ENCODE peak calls at places on chromosomes 4 and X, in four cellular contexts. One of them, this sample, is unnamed.
A peak's percentile ranks its signal among the peaks of the same experiment; 100 is the strongest.

GRCh38 chrX:136250191-136251041 is 784 bp downstream of the MAP7D3 start:
- DNase-seq in HepG2: no peak
- DNase-seq in SK-N-SH: no peak
- DNase-seq in GM12878: no peak
- DNase-seq in this sample: peak; percentile 49

GRCh38 chr4:45987858-45988257 is 136.0 kb downstream of the GABRG1 start:
- DNase-seq in GM12878: no peak
- DNase-seq in HepG2: no peak
- DNase-seq in SK-N-SH: no peak
- DNase-seq in this sample: no peak

GRCh38 chr4:99968330-99968729 is 18.3 kb upstream of the H2AZ1 start:
- DNase-seq in HepG2: no peak
- DNase-seq in GM12878: no peak
- DNase-seq in SK-N-SH: no peak
- DNase-seq in this sample: no peak

GRCh38 chr4:158610790-158611189 is 60.9 kb downstream of the C4orf46 start:
- DNase-seq in SK-N-SH: no peak
- DNase-seq in GM12878: no peak
- DNase-seq in HepG2: no peak
- DNase-seq in this sample: no peak

GRCh38 chrX:45859407-45859806 is 658.7 kb upstream of the DIPK2B start:
- DNase-seq in SK-N-SH: no peak
- DNase-seq in HepG2: no peak
- DNase-seq in GM12878: no peak
- DNase-seq in this sample: no peak

GRCh38 chrX:31603411-31604120 is 531.7 kb upstream of the FTHL17 start:
- DNase-seq in HepG2: no peak
- DNase-seq in GM12878: no peak
- DNase-seq in SK-N-SH: no peak
- DNase-seq in this sample: no peak

GRCh38 chr4:16827045-16827444 is 71.4 kb downstream of the LDB2 start:
- DNase-seq in GM12878: no peak
- DNase-seq in SK-N-SH: no peak
- DNase-seq in HepG2: no peak
- DNase-seq in this sample: no peak

GRCh38 chr4:98728433-98728832 is 70.0 kb upstream of the TSPAN5 start:
- DNase-seq in HepG2: no peak
- DNase-seq in SK-N-SH: peak; percentile 37
- DNase-seq in GM12878: no peak
- DNase-seq in this sample: no peak

GRCh38 chr4:158873795-158874359 is 105.1 kb downstream of the FNIP2 start:
- DNase-seq in HepG2: peak; percentile 5
- DNase-seq in SK-N-SH: no peak
- DNase-seq in GM12878: no peak
- DNase-seq in this sample: no peak

GRCh38 chr4:114811564-114812360 is 213.2 kb downstream of the UGT8 start:
- DNase-seq in SK-N-SH: no peak
- DNase-seq in HepG2: no peak
- DNase-seq in GM12878: no peak
- DNase-seq in this sample: no peak

GRCh38 chr4:11722218-11722617 is 293.5 kb upstream of the HS3ST1 start:
- DNase-seq in SK-N-SH: no peak
- DNase-seq in HepG2: no peak
- DNase-seq in GM12878: no peak
- DNase-seq in this sample: no peak

GRCh38 chr4:133581971-133582619 is 433.0 kb downstream of the PCDH10 start:
- DNase-seq in HepG2: no peak
- DNase-seq in SK-N-SH: no peak
- DNase-seq in GM12878: no peak
- DNase-seq in this sample: no peak

GRCh38 chrX:155334486-155335316 is at the start of gene CLIC2:
- DNase-seq in SK-N-SH: no peak
- DNase-seq in GM12878: no peak
- DNase-seq in HepG2: no peak
- DNase-seq in this sample: no peak

GRCh38 chr4:144579411-144580020 is 66.4 kb upstream of the HHIP start:
- DNase-seq in HepG2: no peak
- DNase-seq in SK-N-SH: no peak
- DNase-seq in GM12878: no peak
- DNase-seq in this sample: no peak

GRCh38 chr4:74627516-74627915 is 166.8 kb downstream of the BTC start:
- DNase-seq in SK-N-SH: no peak
- DNase-seq in GM12878: no peak
- DNase-seq in HepG2: no peak
- DNase-seq in this sample: no peak

GRCh38 chr4:150256841-150257273 is 178.6 kb downstream of the DCLK2 start:
- DNase-seq in SK-N-SH: no peak
- DNase-seq in GM12878: no peak
- DNase-seq in HepG2: peak; percentile 53
- DNase-seq in this sample: peak; percentile 33
- TF ChIP-seq TCF12 in SK-N-SH: no peak
- TF ChIP-seq TCF12 in GM12878: no peak
- TF ChIP-seq TCF12 in HepG2: peak; percentile 34
- TF ChIP-seq TCF12 in this sample: no peak

GRCh38 chr4:155376387-155377268 is at the start of gene MAP9:
- DNase-seq in SK-N-SH: peak; percentile 93
- DNase-seq in GM12878: peak; percentile 78
- DNase-seq in HepG2: no peak
- DNase-seq in this sample: peak; percentile 92
- TF ChIP-seq TCF12 in SK-N-SH: no peak
- TF ChIP-seq TCF12 in GM12878: no peak
- TF ChIP-seq TCF12 in HepG2: no peak
- TF ChIP-seq TCF12 in this sample: no peak

GRCh38 chr4:139300431-139301142 is 718 bp upstream of the NAA15 start:
- DNase-seq in HepG2: no peak
- DNase-seq in SK-N-SH: peak; percentile 38
- DNase-seq in GM12878: peak; percentile 36
- DNase-seq in this sample: no peak

GRCh38 chr4:139295317-139296299 is 5.7 kb upstream of the NAA15 start:
- DNase-seq in HepG2: peak; percentile 82
- DNase-seq in SK-N-SH: peak; percentile 91
- DNase-seq in GM12878: peak; percentile 56
- DNase-seq in this sample: peak; percentile 99

GRCh38 chr4:139301143-139301820 is at the start of gene NAA15:
- DNase-seq in GM12878: peak; percentile 90
- DNase-seq in SK-N-SH: peak; percentile 97
- DNase-seq in HepG2: peak; percentile 96
- DNase-seq in this sample: peak; percentile 96

GRCh38 chr4:139299536-139299935 is 1.8 kb upstream of the NAA15 start:
- DNase-seq in HepG2: no peak
- DNase-seq in GM12878: no peak
- DNase-seq in SK-N-SH: no peak
- DNase-seq in this sample: no peak

GRCh38 chr4:139297001-139297410 is 4.3 kb upstream of the NAA15 start:
- DNase-seq in GM12878: no peak
- DNase-seq in HepG2: peak; percentile 13
- DNase-seq in SK-N-SH: no peak
- DNase-seq in this sample: no peak
- TF ChIP-seq TCF12 in GM12878: no peak
- TF ChIP-seq TCF12 in HepG2: no peak
- TF ChIP-seq TCF12 in SK-N-SH: no peak
- TF ChIP-seq TCF12 in this sample: no peak

DNA sequence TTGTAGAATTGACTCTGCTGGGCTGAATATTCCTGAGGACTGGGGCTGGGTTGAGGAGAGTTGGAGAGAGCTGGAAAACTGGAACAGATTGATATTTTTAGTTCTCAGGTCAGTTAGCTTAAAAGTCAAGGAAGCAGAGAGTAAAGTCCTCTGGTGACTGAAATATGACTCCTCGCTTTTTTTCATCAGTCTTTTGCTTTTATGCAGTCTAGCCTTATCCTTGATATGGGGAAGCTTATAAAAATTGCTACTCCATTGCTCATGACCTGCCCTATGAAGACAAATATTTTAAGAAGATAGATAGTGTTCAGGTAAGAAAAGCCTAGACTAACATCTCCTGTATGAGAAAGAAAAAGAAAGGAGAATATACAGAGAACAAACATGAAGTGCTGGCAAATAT is 152.7 kb downstream of the C4orf33 start:
- DNase-seq in GM12878: no peak
- DNase-seq in SK-N-SH: no peak
- DNase-seq in HepG2: no peak
- DNase-seq in this sample: no peak
- TF ChIP-seq TCF12 in GM12878: no peak
- TF ChIP-seq TCF12 in SK-N-SH: no peak
- TF ChIP-seq TCF12 in HepG2: no peak
- TF ChIP-seq TCF12 in this sample: no peak

GRCh38 chr4:90030953-90031352 is 96.2 kb upstream of the CCSER1 start:
- DNase-seq in GM12878: no peak
- DNase-seq in SK-N-SH: no peak
- DNase-seq in HepG2: no peak
- DNase-seq in this sample: no peak
- TF ChIP-seq TCF12 in GM12878: no peak
- TF ChIP-seq TCF12 in SK-N-SH: no peak
- TF ChIP-seq TCF12 in HepG2: no peak
- TF ChIP-seq TCF12 in this sample: no peak

GRCh38 chr4:79182209-79182608 is 143.7 kb downstream of the NAA11 start:
- DNase-seq in SK-N-SH: no peak
- DNase-seq in GM12878: no peak
- DNase-seq in HepG2: no peak
- DNase-seq in this sample: no peak
- TF ChIP-seq TCF12 in SK-N-SH: no peak
- TF ChIP-seq TCF12 in GM12878: no peak
- TF ChIP-seq TCF12 in HepG2: no peak
- TF ChIP-seq TCF12 in this sample: no peak

GRCh38 chr4:8536467-8536866 is 43.7 kb upstream of the GPR78 start:
- DNase-seq in SK-N-SH: no peak
- DNase-seq in HepG2: no peak
- DNase-seq in GM12878: no peak
- DNase-seq in this sample: no peak

GRCh38 chr4:8533274-8533865 is 46.8 kb upstream of the GPR78 start:
- DNase-seq in SK-N-SH: no peak
- DNase-seq in HepG2: no peak
- DNase-seq in GM12878: no peak
- DNase-seq in this sample: no peak

GRCh38 chr4:8532245-8532781 is 47.9 kb upstream of the GPR78 start:
- DNase-seq in SK-N-SH: no peak
- DNase-seq in GM12878: no peak
- DNase-seq in HepG2: no peak
- DNase-seq in this sample: no peak

GRCh38 chr4:8534129-8534528 is 46.1 kb upstream of the GPR78 start:
- DNase-seq in SK-N-SH: no peak
- DNase-seq in GM12878: peak; percentile 89
- DNase-seq in HepG2: no peak
- DNase-seq in this sample: peak; percentile 58

DNA sequence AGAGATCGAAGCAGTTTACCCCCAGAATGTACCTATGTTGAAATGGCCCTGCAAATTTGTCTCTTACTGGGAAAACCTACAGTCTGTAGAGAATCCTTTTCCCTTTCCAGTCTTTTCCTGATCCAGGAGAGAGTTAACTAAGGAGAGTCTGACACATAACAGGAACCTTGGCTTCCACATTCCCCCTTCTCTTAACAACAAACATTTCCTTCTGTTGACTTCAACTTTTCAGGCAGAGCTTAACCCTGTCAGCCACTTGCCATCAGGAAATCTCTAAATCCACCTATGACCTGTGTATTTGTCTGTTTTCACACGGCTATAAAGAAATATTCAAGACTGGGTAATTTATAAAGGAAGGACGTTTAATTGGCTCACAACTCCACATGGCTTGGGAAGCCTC is 45.6 kb upstream of the GPR78 start:
- DNase-seq in GM12878: no peak
- DNase-seq in SK-N-SH: no peak
- DNase-seq in HepG2: no peak
- DNase-seq in this sample: no peak
- TF ChIP-seq TCF12 in GM12878: no peak
- TF ChIP-seq TCF12 in SK-N-SH: no peak
- TF ChIP-seq TCF12 in HepG2: no peak
- TF ChIP-seq TCF12 in this sample: no peak

GRCh38 chr4:88597970-88598369 is 5.7 kb downstream of the HERC3 start:
- DNase-seq in HepG2: no peak
- DNase-seq in SK-N-SH: no peak
- DNase-seq in GM12878: no peak
- DNase-seq in this sample: no peak

GRCh38 chr4:88599298-88599697 is 7.0 kb downstream of the HERC3 start:
- DNase-seq in HepG2: no peak
- DNase-seq in GM12878: no peak
- DNase-seq in SK-N-SH: no peak
- DNase-seq in this sample: no peak

GRCh38 chr4:88599714-88600113 is 7.4 kb downstream of the HERC3 start:
- DNase-seq in GM12878: no peak
- DNase-seq in SK-N-SH: no peak
- DNase-seq in HepG2: no peak
- DNase-seq in this sample: no peak

GRCh38 chr4:88604978-88605678 is 12.8 kb downstream of the HERC3 start:
- DNase-seq in GM12878: no peak
- DNase-seq in SK-N-SH: no peak
- DNase-seq in HepG2: no peak
- DNase-seq in this sample: no peak

DNA sequence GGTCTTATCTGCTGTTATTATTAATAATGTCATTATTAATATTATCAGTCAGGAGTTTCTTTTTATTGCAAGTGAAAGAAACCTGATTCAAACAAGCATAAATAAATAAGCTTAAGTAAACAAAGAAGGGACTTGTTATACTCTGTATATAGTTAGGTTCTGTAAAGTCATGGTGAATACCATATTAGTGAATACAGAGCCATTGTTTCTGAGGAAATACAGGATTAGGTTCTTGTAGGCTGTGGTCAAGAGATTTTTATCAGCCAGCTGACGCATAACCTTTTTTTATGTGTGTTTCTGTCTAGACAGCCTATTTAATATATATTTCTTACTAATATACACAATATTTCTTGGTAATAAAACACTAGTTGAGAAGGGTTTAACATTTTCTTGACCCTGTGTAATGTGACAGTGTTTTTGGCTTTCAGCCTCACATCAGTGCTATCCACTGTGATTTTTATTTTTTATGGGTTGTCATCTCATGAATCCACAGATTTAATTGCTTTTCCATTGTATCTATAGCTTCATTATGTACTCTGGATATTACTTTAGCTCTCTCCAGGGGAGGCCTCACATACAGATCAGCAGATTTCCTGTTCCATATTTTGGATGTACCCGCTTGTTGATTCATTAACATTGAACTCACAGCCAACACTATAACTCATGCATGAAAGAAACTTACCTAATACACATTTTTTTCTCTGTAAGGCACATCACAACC is 8.0 kb downstream of the HERC3 start:
- DNase-seq in HepG2: no peak
- DNase-seq in SK-N-SH: no peak
- DNase-seq in GM12878: no peak
- DNase-seq in this sample: no peak
- TF ChIP-seq TCF12 in HepG2: no peak
- TF ChIP-seq TCF12 in SK-N-SH: peak; percentile 93
- TF ChIP-seq TCF12 in GM12878: no peak
- TF ChIP-seq TCF12 in this sample: no peak

GRCh38 chrX:134933248-134933647 is 57.5 kb upstream of the SMIM10 start:
- DNase-seq in SK-N-SH: no peak
- DNase-seq in GM12878: no peak
- DNase-seq in HepG2: no peak
- DNase-seq in this sample: no peak
- TF ChIP-seq TCF12 in SK-N-SH: no peak
- TF ChIP-seq TCF12 in GM12878: no peak
- TF ChIP-seq TCF12 in HepG2: no peak
- TF ChIP-seq TCF12 in this sample: no peak

This sample was measured in H1.